ENCODE peak calls at places on chromosomes 12 and 14, in four cellular contexts. One of them, this sample, is unnamed.

GRCh38 chr12:46470039-46470627 is 97.6 kb upstream of the SLC38A2 start:
- DNase-seq in ovary: no peak
- DNase-seq in A549: no peak
- DNase-seq in heart left ventricle: no peak
- DNase-seq in this sample: no peak

GRCh38 chr12:34107781-34108404 is 85.6 kb downstream of the ALG10 start:
- DNase-seq in heart left ventricle: no peak
- DNase-seq in A549: no peak
- DNase-seq in ovary: no peak
- DNase-seq in this sample: no peak

GRCh38 chr12:3152013-3152412 is 74.8 kb downstream of the TSPAN9 start:
- DNase-seq in A549: no peak
- DNase-seq in ovary: peak
- DNase-seq in heart left ventricle: peak
- DNase-seq in this sample: no peak

GRCh38 chr14:59360923-59361794 is 104.0 kb downstream of the GPR135 start:
- DNase-seq in A549: peak
- DNase-seq in ovary: no peak
- DNase-seq in heart left ventricle: peak
- DNase-seq in this sample: no peak

GRCh38 chr12:15831315-15831993 is 42.3 kb upstream of the EPS8 start:
- DNase-seq in heart left ventricle: no peak
- DNase-seq in ovary: no peak
- DNase-seq in A549: no peak
- DNase-seq in this sample: no peak

GRCh38 chr12:21656931-21657335 is 709 bp downstream of the LDHB start:
- DNase-seq in heart left ventricle: peak
- DNase-seq in A549: peak
- DNase-seq in ovary: peak
- DNase-seq in this sample: peak

GRCh38 chr14:50957296-50957695 is 13.0 kb upstream of the PYGL start:
- DNase-seq in ovary: no peak
- DNase-seq in heart left ventricle: no peak
- DNase-seq in A549: peak
- DNase-seq in this sample: no peak

GRCh38 chr14:104280085-104280901 is 141.9 kb downstream of the KIF26A start:
- DNase-seq in A549: no peak
- DNase-seq in ovary: peak
- DNase-seq in heart left ventricle: no peak
- DNase-seq in this sample: no peak

GRCh38 chr14:89187501-89187900 is 229.5 kb downstream of the FOXN3 start:
- DNase-seq in ovary: no peak
- DNase-seq in heart left ventricle: no peak
- DNase-seq in A549: no peak
- DNase-seq in this sample: no peak

GRCh38 chr12:112327209-112327930 is 54.9 kb downstream of the HECTD4 start:
- DNase-seq in A549: no peak
- DNase-seq in ovary: no peak
- DNase-seq in heart left ventricle: no peak
- DNase-seq in this sample: no peak

GRCh38 chr14:37122288-37122687 is 50.1 kb downstream of the SLC25A21 start:
- DNase-seq in ovary: no peak
- DNase-seq in A549: peak
- DNase-seq in heart left ventricle: no peak
- DNase-seq in this sample: no peak

GRCh38 chr14:53840444-53840843 is 116.2 kb downstream of the BMP4 start:
- DNase-seq in ovary: no peak
- DNase-seq in A549: peak
- DNase-seq in heart left ventricle: no peak
- DNase-seq in this sample: no peak

GRCh38 chr14:105168979-105169507 is 467 bp upstream of the JAG2 start:
- DNase-seq in ovary: no peak
- DNase-seq in heart left ventricle: peak
- DNase-seq in A549: peak
- DNase-seq in this sample: no peak

GRCh38 chr14:55133416-55133815 is 4.4 kb downstream of the LGALS3 start:
- DNase-seq in A549: no peak
- DNase-seq in ovary: no peak
- DNase-seq in heart left ventricle: no peak
- DNase-seq in this sample: peak

GRCh38 chr12:43288666-43289065 is 263.3 kb downstream of the ADAMTS20 start:
- DNase-seq in ovary: no peak
- DNase-seq in A549: no peak
- DNase-seq in heart left ventricle: no peak
- DNase-seq in this sample: no peak

GRCh38 chr12:49518914-49519573 is 19.8 kb upstream of the KCNH3 start:
- DNase-seq in ovary: no peak
- DNase-seq in heart left ventricle: no peak
- DNase-seq in A549: no peak
- DNase-seq in this sample: no peak

GRCh38 chr12:2627343-2628191 is 167.2 kb upstream of the FKBP4 start:
- DNase-seq in A549: no peak
- DNase-seq in ovary: no peak
- DNase-seq in heart left ventricle: no peak
- DNase-seq in this sample: no peak

GRCh38 chr12:46300906-46301305 is 32.1 kb upstream of the SLC38A1 start:
- DNase-seq in ovary: no peak
- DNase-seq in heart left ventricle: no peak
- DNase-seq in A549: no peak
- DNase-seq in this sample: no peak

GRCh38 chr14:64293976-64294671 is at the start of gene ESR2:
- DNase-seq in heart left ventricle: peak
- DNase-seq in A549: peak
- DNase-seq in ovary: peak
- DNase-seq in this sample: peak

GRCh38 chr12:105705765-105706164 is 375.3 kb downstream of the C12orf75 start:
- DNase-seq in A549: peak
- DNase-seq in heart left ventricle: peak
- DNase-seq in ovary: peak
- DNase-seq in this sample: peak

GRCh38 chr12:112214064-112214463 is 88.7 kb downstream of the TRAFD1 start:
- DNase-seq in heart left ventricle: no peak
- DNase-seq in ovary: no peak
- DNase-seq in A549: no peak
- DNase-seq in this sample: no peak

GRCh38 chr12:105385141-105385540 is 54.6 kb downstream of the C12orf75 start:
- DNase-seq in A549: no peak
- DNase-seq in heart left ventricle: no peak
- DNase-seq in ovary: no peak
- DNase-seq in this sample: no peak

GRCh38 chr12:67925077-67925476 is 64.2 kb upstream of the IFNG-AS1 start:
- DNase-seq in A549: no peak
- DNase-seq in heart left ventricle: no peak
- DNase-seq in ovary: no peak
- DNase-seq in this sample: no peak

GRCh38 chr12:1607940-1608782 is 13.8 kb upstream of the FBXL14 start:
- DNase-seq in heart left ventricle: no peak
- DNase-seq in ovary: no peak
- DNase-seq in A549: no peak
- DNase-seq in this sample: no peak

GRCh38 chr14:69631509-69631908 is 20.1 kb downstream of the SUSD6 start:
- DNase-seq in ovary: no peak
- DNase-seq in heart left ventricle: no peak
- DNase-seq in A549: no peak
- DNase-seq in this sample: no peak

GRCh38 chr12:123457980-123458779 is at the start of gene SNRNP35:
- DNase-seq in heart left ventricle: peak
- DNase-seq in A549: peak
- DNase-seq in ovary: peak
- DNase-seq in this sample: peak
- TF ChIP-seq POLR2A in heart left ventricle: peak
- TF ChIP-seq POLR2A in A549: peak
- TF ChIP-seq POLR2A in ovary: peak
- TF ChIP-seq POLR2A in this sample: no peak

GRCh38 chr12:54371328-54372112 is 7.2 kb upstream of the GPR84 start:
- DNase-seq in ovary: peak
- DNase-seq in A549: no peak
- DNase-seq in heart left ventricle: peak
- DNase-seq in this sample: peak
- H3K27ac ChIP-seq in ovary: no peak
- H3K27ac ChIP-seq in A549: peak
- H3K27ac ChIP-seq in heart left ventricle: peak
- H3K27ac ChIP-seq in this sample: no peak

DNA sequence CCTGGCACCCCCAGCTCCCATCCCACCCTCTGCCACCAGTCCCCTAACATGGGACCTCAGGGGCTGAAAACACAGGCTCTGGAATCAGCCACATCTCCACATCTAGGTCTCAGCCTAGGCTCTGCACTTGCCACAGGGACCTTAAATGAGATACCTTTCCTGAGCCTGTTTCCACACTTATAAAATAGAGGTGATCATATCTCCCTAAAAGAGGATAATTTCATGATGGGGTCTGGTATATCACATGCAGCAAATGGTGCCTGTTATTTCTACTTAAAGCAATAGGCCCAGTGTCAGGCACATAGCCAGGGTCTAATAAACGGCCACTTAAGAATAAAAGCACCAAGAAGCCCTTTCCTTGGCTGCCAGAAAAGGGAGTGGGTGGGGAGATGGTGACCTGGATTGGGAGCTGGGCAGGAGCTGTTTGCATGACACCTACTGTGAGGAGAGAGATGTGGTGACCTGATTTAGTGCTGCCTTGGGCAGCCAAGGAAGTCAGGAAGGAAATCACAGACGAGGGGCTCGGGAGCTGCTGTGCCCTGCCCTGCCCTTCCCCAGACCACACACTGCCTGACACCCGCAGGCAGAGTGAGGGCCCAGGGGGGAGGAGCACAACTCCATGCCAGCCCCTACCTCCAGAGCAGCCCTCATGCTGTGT is 71.2 kb downstream of the IRF2BPL start:
- DNase-seq in ovary: no peak
- DNase-seq in A549: no peak
- DNase-seq in heart left ventricle: no peak
- DNase-seq in this sample: no peak
- TF ChIP-seq POLR2A in ovary: no peak
- TF ChIP-seq POLR2A in A549: no peak
- TF ChIP-seq POLR2A in heart left ventricle: no peak
- TF ChIP-seq POLR2A in this sample: no peak

GRCh38 chr12:54411398-54412241 is 7.4 kb downstream of the ITGA5 start:
- DNase-seq in ovary: no peak
- DNase-seq in A549: peak
- DNase-seq in heart left ventricle: peak
- DNase-seq in this sample: no peak

GRCh38 chr12:54407183-54407905 is 11.7 kb downstream of the ITGA5 start:
- DNase-seq in A549: no peak
- DNase-seq in ovary: no peak
- DNase-seq in heart left ventricle: no peak
- DNase-seq in this sample: no peak

GRCh38 chr12:54412786-54413185 is 6.3 kb downstream of the ITGA5 start:
- DNase-seq in ovary: no peak
- DNase-seq in A549: no peak
- DNase-seq in heart left ventricle: peak
- DNase-seq in this sample: no peak

GRCh38 chr12:54412348-54412747 is 6.7 kb downstream of the ITGA5 start:
- DNase-seq in A549: no peak
- DNase-seq in heart left ventricle: peak
- DNase-seq in ovary: no peak
- DNase-seq in this sample: no peak

DNA sequence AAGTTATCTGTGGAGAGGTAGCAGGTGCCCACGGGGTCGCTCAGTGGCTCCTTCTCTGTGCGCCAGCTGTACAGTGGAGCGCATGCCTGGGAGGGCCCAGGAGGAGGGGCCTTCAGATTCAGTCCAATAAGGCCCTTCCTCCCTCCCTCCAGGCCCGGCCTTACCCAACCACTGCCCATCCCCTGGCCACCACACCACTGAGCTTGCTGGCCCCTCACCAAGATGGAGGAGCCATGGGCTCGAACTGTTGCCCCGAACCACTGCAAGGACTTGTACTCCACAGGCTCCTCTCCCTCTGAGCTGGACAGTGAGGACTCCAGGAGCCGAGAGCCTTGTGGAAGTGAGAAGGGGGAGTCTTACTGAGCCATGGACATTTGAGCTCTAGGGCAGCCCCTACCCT is 9.8 kb downstream of the ITGA5 start:
- DNase-seq in ovary: no peak
- DNase-seq in heart left ventricle: no peak
- DNase-seq in A549: no peak
- DNase-seq in this sample: no peak
- H3K27ac ChIP-seq in ovary: no peak
- H3K27ac ChIP-seq in heart left ventricle: no peak
- H3K27ac ChIP-seq in A549: no peak
- H3K27ac ChIP-seq in this sample: no peak

GRCh38 chr14:94613720-94614644 is 1.8 kb downstream of the SERPINA3 start:
- DNase-seq in A549: no peak
- DNase-seq in ovary: no peak
- DNase-seq in heart left ventricle: no peak
- DNase-seq in this sample: no peak
- TF ChIP-seq POLR2A in A549: no peak
- TF ChIP-seq POLR2A in ovary: no peak
- TF ChIP-seq POLR2A in heart left ventricle: no peak
- TF ChIP-seq POLR2A in this sample: no peak

GRCh38 chr14:75426332-75427125 is 1.3 kb upstream of the JDP2 start:
- DNase-seq in heart left ventricle: no peak
- DNase-seq in ovary: no peak
- DNase-seq in A549: no peak
- DNase-seq in this sample: no peak
- H3K27ac ChIP-seq in heart left ventricle: peak
- H3K27ac ChIP-seq in ovary: peak
- H3K27ac ChIP-seq in A549: peak
- H3K27ac ChIP-seq in this sample: peak

GRCh38 chr14:103123128-103123633 is at the start of gene TNFAIP2:
- DNase-seq in A549: peak
- DNase-seq in ovary: peak
- DNase-seq in heart left ventricle: peak
- DNase-seq in this sample: no peak
- TF ChIP-seq POLR2A in A549: peak
- TF ChIP-seq POLR2A in ovary: no peak
- TF ChIP-seq POLR2A in heart left ventricle: peak
- TF ChIP-seq POLR2A in this sample: no peak

DNA sequence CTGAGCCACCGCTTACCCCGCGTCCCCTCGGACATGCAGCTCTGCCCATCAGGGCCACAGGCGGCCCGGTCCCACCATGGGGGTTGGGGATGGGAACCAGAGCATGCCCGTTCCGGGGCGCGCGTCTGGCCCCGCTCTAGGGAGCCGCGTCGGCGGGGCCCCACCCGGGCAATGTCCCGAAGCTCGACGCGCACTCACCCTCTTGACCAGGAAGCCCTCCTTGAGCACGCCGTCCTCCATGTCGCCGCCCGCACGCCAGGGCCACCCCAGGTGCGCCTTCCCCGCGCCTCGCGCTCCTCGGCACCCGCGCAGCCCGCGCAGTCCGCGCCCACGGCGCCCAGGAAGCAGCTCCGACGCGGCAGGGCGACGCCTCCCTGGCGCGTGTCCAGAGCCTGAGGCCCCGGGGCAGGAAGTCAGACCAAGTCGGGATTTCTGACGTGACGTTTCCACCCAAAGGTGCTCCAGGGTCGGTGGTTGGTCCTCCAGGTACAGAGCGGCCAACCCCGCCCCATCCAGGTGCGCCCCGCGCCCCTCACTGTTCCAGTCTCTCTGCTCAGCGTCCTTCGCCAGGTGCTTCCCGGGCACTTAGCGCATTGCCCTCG is at the start of gene PLEK2:
- DNase-seq in ovary: peak
- DNase-seq in heart left ventricle: peak
- DNase-seq in A549: peak
- DNase-seq in this sample: peak
- H3K27ac ChIP-seq in ovary: no peak
- H3K27ac ChIP-seq in heart left ventricle: no peak
- H3K27ac ChIP-seq in A549: peak
- H3K27ac ChIP-seq in this sample: no peak

This sample was measured in testis.